ENCODE peak calls at places on chromosomes 7 and 10, in seven cellular contexts. C is cardiac septum, O is lung microvascular endothelial cell, A is prostate gland, V is NCI-H226, G is T follicular helper cell, W is iris pigment epithelial cell. Z is an unnamed sample.

GRCh38 chr7:129271500-129272355 is 46.9 kb downstream of the AHCYL2 start:
- DNase-seq in W (peak), C (no peak), G (peak), A (peak), O (peak), V (peak), Z (peak)

GRCh38 chr7:105097619-105098018 is 83.6 kb downstream of the KMT2E start:
- DNase-seq in V (peak), A (no peak), G (no peak), C (no peak), O (peak), W (peak), Z (peak)

GRCh38 chr10:7572435-7572834 is 94.3 kb downstream of the ITIH5 start:
- DNase-seq in W (no peak), C (no peak), O (no peak), V (no peak), A (no peak), G (no peak), Z (no peak)

GRCh38 chr7:66306243-66306642 is 101.1 kb downstream of the TPST1 start:
- DNase-seq in V (no peak), A (no peak), C (no peak), W (peak), O (peak), G (no peak), Z (no peak)

GRCh38 chr10:3482200-3482993 is 302.6 kb downstream of the KLF6 start:
- DNase-seq in C (no peak), G (no peak), A (peak), V (peak), W (peak), O (peak), Z (peak)

GRCh38 chr10:78830062-78830974 is 238.4 kb upstream of the ZMIZ1 start:
- DNase-seq in V (peak), A (no peak), W (peak), O (no peak), G (no peak), C (no peak), Z (peak)

GRCh38 chr7:45987521-45988290 is 66.6 kb upstream of the IGFBP3 start:
- DNase-seq in C (no peak), A (no peak), G (no peak), V (no peak), W (no peak), O (no peak), Z (no peak)

GRCh38 chr10:89921422-89921821 is 220.0 kb downstream of the KIF20B start:
- DNase-seq in G (no peak), W (peak), C (no peak), V (peak), O (no peak), A (no peak), Z (peak)